ENCODE peak calls at places on chromosomes 12 and 14, in eight cellular contexts. One of them, this sample, is unnamed.

GRCh38 chr14:24982472-24983155 is 67.3 kb downstream of the STXBP6 start:
- DNase-seq in astrocyte of the spinal cord: peak; percentile 66
- DNase-seq in brain microvascular endothelial cell: peak; percentile 6
- DNase-seq in testis: no peak
- DNase-seq in amniotic epithelial cell: peak; percentile 99
- DNase-seq in HCT116: no peak
- DNase-seq in IMR-90: peak; percentile 97
- DNase-seq in dorsolateral prefrontal cortex: no peak
- DNase-seq in this sample: no peak

GRCh38 chr12:109436181-109436546 is 40.9 kb downstream of the KCTD10 start:
- DNase-seq in astrocyte of the spinal cord: no peak
- DNase-seq in brain microvascular endothelial cell: no peak
- DNase-seq in testis: no peak
- DNase-seq in amniotic epithelial cell: no peak
- DNase-seq in HCT116: no peak
- DNase-seq in IMR-90: no peak
- DNase-seq in dorsolateral prefrontal cortex: no peak
- DNase-seq in this sample: no peak

GRCh38 chr14:102207831-102208365 is 68.2 kb downstream of the WDR20 start:
- DNase-seq in astrocyte of the spinal cord: no peak
- DNase-seq in brain microvascular endothelial cell: no peak
- DNase-seq in testis: no peak
- DNase-seq in amniotic epithelial cell: no peak
- DNase-seq in HCT116: no peak
- DNase-seq in IMR-90: no peak
- DNase-seq in dorsolateral prefrontal cortex: no peak
- DNase-seq in this sample: no peak

GRCh38 chr12:26704684-26705475 is 128.1 kb downstream of the ITPR2 start:
- DNase-seq in astrocyte of the spinal cord: peak; percentile 47
- DNase-seq in brain microvascular endothelial cell: no peak
- DNase-seq in testis: peak; percentile 21
- DNase-seq in amniotic epithelial cell: peak; percentile 55
- DNase-seq in HCT116: no peak
- DNase-seq in IMR-90: peak; percentile 47
- DNase-seq in dorsolateral prefrontal cortex: no peak
- DNase-seq in this sample: no peak

GRCh38 chr12:122079038-122079531 is 529 bp downstream of the MLXIP start:
- DNase-seq in astrocyte of the spinal cord: no peak
- DNase-seq in brain microvascular endothelial cell: no peak
- DNase-seq in testis: peak; percentile 33
- DNase-seq in amniotic epithelial cell: no peak
- DNase-seq in HCT116: no peak
- DNase-seq in IMR-90: no peak
- DNase-seq in dorsolateral prefrontal cortex: no peak
- DNase-seq in this sample: no peak

GRCh38 chr12:100675432-100675831 is 101.9 kb downstream of the GAS2L3 start:
- DNase-seq in astrocyte of the spinal cord: peak; percentile 74
- DNase-seq in brain microvascular endothelial cell: peak; percentile 80
- DNase-seq in testis: peak; percentile 23
- DNase-seq in amniotic epithelial cell: peak; percentile 23
- DNase-seq in HCT116: no peak
- DNase-seq in IMR-90: peak; percentile 72
- DNase-seq in dorsolateral prefrontal cortex: peak; percentile 5
- DNase-seq in this sample: peak; percentile 27

GRCh38 chr12:113232787-113233585 is 11.7 kb downstream of the TPCN1 start:
- DNase-seq in astrocyte of the spinal cord: peak; percentile 61
- DNase-seq in brain microvascular endothelial cell: no peak
- DNase-seq in testis: no peak
- DNase-seq in amniotic epithelial cell: no peak
- DNase-seq in HCT116: no peak
- DNase-seq in IMR-90: no peak
- DNase-seq in dorsolateral prefrontal cortex: peak; percentile 52
- DNase-seq in this sample: no peak

GRCh38 chr12:98780261-98780660 is 135.2 kb downstream of the APAF1 start:
- DNase-seq in astrocyte of the spinal cord: peak; percentile 47
- DNase-seq in brain microvascular endothelial cell: peak; percentile 4
- DNase-seq in testis: no peak
- DNase-seq in amniotic epithelial cell: no peak
- DNase-seq in HCT116: no peak
- DNase-seq in IMR-90: no peak
- DNase-seq in dorsolateral prefrontal cortex: no peak
- DNase-seq in this sample: no peak

GRCh38 chr12:1913377-1914115 is 4.9 kb downstream of the CACNA2D4 start:
- DNase-seq in astrocyte of the spinal cord: no peak
- DNase-seq in brain microvascular endothelial cell: no peak
- DNase-seq in testis: peak; percentile 5
- DNase-seq in amniotic epithelial cell: no peak
- DNase-seq in HCT116: no peak
- DNase-seq in IMR-90: no peak
- DNase-seq in dorsolateral prefrontal cortex: peak; percentile 2
- DNase-seq in this sample: no peak

GRCh38 chr12:6326316-6326959 is 15.4 kb downstream of the TNFRSF1A start:
- DNase-seq in astrocyte of the spinal cord: peak; percentile 59
- DNase-seq in brain microvascular endothelial cell: peak; percentile 44
- DNase-seq in testis: peak; percentile 66
- DNase-seq in amniotic epithelial cell: peak; percentile 65
- DNase-seq in HCT116: no peak
- DNase-seq in IMR-90: peak; percentile 52
- DNase-seq in dorsolateral prefrontal cortex: no peak
- DNase-seq in this sample: no peak

GRCh38 chr14:31320216-31320615 is 100.1 kb downstream of the HEATR5A start:
- DNase-seq in astrocyte of the spinal cord: no peak
- DNase-seq in brain microvascular endothelial cell: no peak
- DNase-seq in testis: no peak
- DNase-seq in amniotic epithelial cell: no peak
- DNase-seq in HCT116: no peak
- DNase-seq in IMR-90: no peak
- DNase-seq in dorsolateral prefrontal cortex: no peak
- DNase-seq in this sample: no peak

GRCh38 chr14:64763801-64764511 is 59.7 kb downstream of the PLEKHG3 start:
- DNase-seq in astrocyte of the spinal cord: peak; percentile 41
- DNase-seq in brain microvascular endothelial cell: peak; percentile 58
- DNase-seq in testis: peak; percentile 49
- DNase-seq in amniotic epithelial cell: peak; percentile 62
- DNase-seq in HCT116: no peak
- DNase-seq in IMR-90: peak; percentile 55
- DNase-seq in dorsolateral prefrontal cortex: no peak
- DNase-seq in this sample: no peak

GRCh38 chr14:104084251-104085002 is 1.1 kb upstream of the ASPG start:
- DNase-seq in astrocyte of the spinal cord: no peak
- DNase-seq in brain microvascular endothelial cell: no peak
- DNase-seq in testis: no peak
- DNase-seq in amniotic epithelial cell: peak; percentile 75
- DNase-seq in HCT116: no peak
- DNase-seq in IMR-90: no peak
- DNase-seq in dorsolateral prefrontal cortex: no peak
- DNase-seq in this sample: no peak

GRCh38 chr14:60684203-60684602 is 34.9 kb upstream of the SIX1 start:
- DNase-seq in astrocyte of the spinal cord: no peak
- DNase-seq in brain microvascular endothelial cell: no peak
- DNase-seq in testis: no peak
- DNase-seq in amniotic epithelial cell: no peak
- DNase-seq in HCT116: no peak
- DNase-seq in IMR-90: no peak
- DNase-seq in dorsolateral prefrontal cortex: no peak
- DNase-seq in this sample: no peak

GRCh38 chr12:108822458-108823205 is 34.8 kb downstream of the SSH1 start:
- DNase-seq in astrocyte of the spinal cord: no peak
- DNase-seq in brain microvascular endothelial cell: no peak
- DNase-seq in testis: no peak
- DNase-seq in amniotic epithelial cell: peak; percentile 68
- DNase-seq in HCT116: no peak
- DNase-seq in IMR-90: no peak
- DNase-seq in dorsolateral prefrontal cortex: no peak
- DNase-seq in this sample: no peak

GRCh38 chr14:101072945-101073597 is 169.5 kb upstream of the RTL1 start:
- DNase-seq in astrocyte of the spinal cord: peak; percentile 98
- DNase-seq in brain microvascular endothelial cell: peak; percentile 98
- DNase-seq in testis: peak; percentile 41
- DNase-seq in amniotic epithelial cell: peak; percentile 96
- DNase-seq in HCT116: peak; percentile 92
- DNase-seq in IMR-90: peak; percentile 98
- DNase-seq in dorsolateral prefrontal cortex: peak; percentile 67
- DNase-seq in this sample: peak; percentile 85

GRCh38 chr12:123384994-123385376 is 1.1 kb downstream of the KMT5A start:
- DNase-seq in astrocyte of the spinal cord: peak; percentile 55
- DNase-seq in brain microvascular endothelial cell: peak; percentile 27
- DNase-seq in testis: no peak
- DNase-seq in amniotic epithelial cell: no peak
- DNase-seq in HCT116: no peak
- DNase-seq in IMR-90: peak; percentile 63
- DNase-seq in dorsolateral prefrontal cortex: no peak
- DNase-seq in this sample: no peak

GRCh38 chr12:104407922-104408321 is 48.8 kb upstream of the CHST11 start:
- DNase-seq in astrocyte of the spinal cord: no peak
- DNase-seq in brain microvascular endothelial cell: no peak
- DNase-seq in testis: no peak
- DNase-seq in amniotic epithelial cell: no peak
- DNase-seq in HCT116: no peak
- DNase-seq in IMR-90: no peak
- DNase-seq in dorsolateral prefrontal cortex: no peak
- DNase-seq in this sample: no peak

GRCh38 chr14:35205737-35206136 is 83.4 kb downstream of the PRORP start:
- DNase-seq in astrocyte of the spinal cord: no peak
- DNase-seq in brain microvascular endothelial cell: no peak
- DNase-seq in testis: no peak
- DNase-seq in amniotic epithelial cell: no peak
- DNase-seq in HCT116: no peak
- DNase-seq in IMR-90: no peak
- DNase-seq in dorsolateral prefrontal cortex: no peak
- DNase-seq in this sample: no peak

GRCh38 chr12:129372876-129373275 is 519.6 kb downstream of the GLT1D1 start:
- DNase-seq in astrocyte of the spinal cord: no peak
- DNase-seq in brain microvascular endothelial cell: no peak
- DNase-seq in testis: no peak
- DNase-seq in amniotic epithelial cell: no peak
- DNase-seq in HCT116: no peak
- DNase-seq in IMR-90: no peak
- DNase-seq in dorsolateral prefrontal cortex: no peak
- DNase-seq in this sample: no peak

This sample was measured in epithelial cell of proximal tubule.